ENCODE peak calls at places on chromosomes 1 and 21, in six cellular contexts. K is AG09319, D is heart left ventricle, M is endothelial cell, E is neural crest cell, V is bronchial epithelial cell. I is an unnamed sample.
A peak's percentile ranks its signal among the peaks of the same experiment; 100 is the strongest.

GRCh38 chr21:14690886-14691285 is 144.8 kb upstream of the SAMSN1 start:
- DNase-seq in E (no peak), D (no peak), K (no peak), M (no peak), V (peak; percentile 56), I (no peak)

GRCh38 chr1:41696381-41696780 is 211.9 kb upstream of the EDN2 start:
- DNase-seq in M (no peak), E (no peak), D (no peak), V (no peak), K (no peak), I (no peak)

GRCh38 chr1:59541161-59541560 is 244.3 kb downstream of the FGGY start:
- DNase-seq in M (no peak), D (no peak), V (no peak), K (no peak), E (no peak), I (no peak)

GRCh38 chr1:149846600-149847466 is 52.5 kb upstream of the BOLA1 start:
- DNase-seq in E (peak; percentile 0), D (no peak), M (no peak), K (no peak), V (no peak), I (no peak)

GRCh38 chr1:76827066-76827465 is 40.2 kb upstream of the ST6GALNAC5 start:
- DNase-seq in D (no peak), V (no peak), K (no peak), E (no peak), M (no peak), I (no peak)

GRCh38 chr1:110580244-110580643 is 25.9 kb downstream of the KCNA2 start:
- DNase-seq in K (no peak), E (no peak), V (no peak), D (no peak), M (no peak), I (no peak)

GRCh38 chr1:12083766-12084165 is 20.7 kb downstream of the TNFRSF8 start:
- DNase-seq in K (no peak), D (no peak), M (no peak), E (no peak), V (no peak), I (no peak)

GRCh38 chr1:18333220-18333619 is 147.5 kb upstream of the KLHDC7A start:
- DNase-seq in K (no peak), E (no peak), V (no peak), D (no peak), M (no peak), I (no peak)

GRCh38 chr1:84247425-84248220 is 53.9 kb upstream of the SAMD13 start:
- DNase-seq in M (no peak), D (no peak), K (no peak), V (peak; percentile 90), E (no peak), I (no peak)

GRCh38 chr1:48471103-48471502 is 901 bp downstream of the SPATA6 start:
- DNase-seq in K (no peak), V (no peak), D (no peak), E (no peak), M (peak; percentile 4), I (no peak)

GRCh38 chr1:31054349-31054748 is 11.2 kb downstream of the PUM1 start:
- DNase-seq in K (no peak), E (no peak), D (no peak), V (no peak), M (no peak), I (no peak)

GRCh38 chr21:41247561-41247968 is 69.0 kb upstream of the FAM3B start:
- DNase-seq in M (no peak), V (peak; percentile 27), K (no peak), D (peak; percentile 31), E (no peak), I (no peak)

GRCh38 chr1:226425431-226426031 is 17.6 kb upstream of the PARP1 start:
- DNase-seq in E (no peak), V (no peak), M (no peak), D (no peak), K (no peak), I (no peak)

GRCh38 chr1:231951399-231951798 is 324.8 kb downstream of the DISC1 start:
- DNase-seq in V (peak; percentile 77), D (no peak), E (no peak), M (no peak), K (no peak), I (no peak)

GRCh38 chr1:203301331-203301668 is 4.0 kb upstream of the BTG2 start:
- DNase-seq in D (no peak), E (no peak), K (no peak), V (no peak), M (no peak), I (no peak)

GRCh38 chr1:67675800-67676199 is 9.2 kb upstream of the GADD45A start:
- DNase-seq in K (no peak), E (no peak), D (no peak), V (no peak), M (no peak), I (no peak)

GRCh38 chr1:27428316-27429028 is 36.0 kb downstream of the GPR3 start:
- DNase-seq in M (no peak), V (no peak), D (peak; percentile 47), K (no peak), E (no peak), I (no peak)

GRCh38 chr1:33082575-33083112 is 1.7 kb downstream of the AZIN2 start:
- DNase-seq in D (no peak), E (no peak), V (peak; percentile 30), K (no peak), M (no peak), I (no peak)

GRCh38 chr1:151828931-151829330 is 2.7 kb downstream of the RORC start:
- DNase-seq in D (peak; percentile 54), E (no peak), V (peak; percentile 61), M (peak; percentile 69), K (no peak), I (no peak)

GRCh38 chr21:20822559-20823133 is 175.6 kb upstream of the NCAM2 start:
- DNase-seq in K (no peak), V (no peak), D (no peak), M (no peak), E (no peak), I (no peak)

GRCh38 chr21:38488640-38489282 is 9.5 kb downstream of the ERG start:
- DNase-seq in D (no peak), E (no peak), M (no peak), K (no peak), V (peak; percentile 97), I (no peak)

GRCh38 chr1:27643626-27644368 is 8.8 kb upstream of the FGR start:
- DNase-seq in V (peak; percentile 44), M (peak; percentile 59), E (peak; percentile 60), K (no peak), D (no peak), I (peak; percentile 65)

GRCh38 chr1:94863919-94864318 is 43.8 kb downstream of the SLC44A3 start:
- DNase-seq in V (peak; percentile 89), E (no peak), M (no peak), K (peak; percentile 76), D (no peak), I (no peak)

GRCh38 chr1:117658676-117659075 is 52.8 kb downstream of the TENT5C start:
- DNase-seq in E (no peak), V (no peak), K (no peak), M (no peak), D (no peak), I (no peak)

GRCh38 chr1:11978290-11978689 is 2.0 kb upstream of the MFN2 start:
- DNase-seq in D (no peak), K (no peak), V (no peak), E (no peak), M (no peak), I (no peak)

GRCh38 chr1:160522622-160523345 is at the start of gene SLAMF6:
- DNase-seq in V (no peak), K (no peak), D (no peak), M (no peak), E (no peak), I (no peak)

GRCh38 chr21:46005481-46005881 is 23.9 kb downstream of the COL6A1 start:
- DNase-seq in M (no peak), K (no peak), V (no peak), E (no peak), D (peak; percentile 17), I (no peak)

GRCh38 chr1:119371800-119372199 is 3.2 kb downstream of the HAO2 start:
- DNase-seq in D (no peak), E (no peak), K (no peak), M (no peak), V (no peak), I (no peak)

GRCh38 chr1:92951141-92951582 is 10.1 kb downstream of the DIPK1A start:
- DNase-seq in E (no peak), K (peak; percentile 77), M (no peak), V (peak; percentile 79), D (no peak), I (no peak)
- TF ChIP-seq CTCF in E (no peak), K (peak; percentile 7), M (no peak), V (no peak), D (no peak), I (no peak)

GRCh38 chr1:22380024-22380785 is 71.4 kb upstream of the ZBTB40 start:
- DNase-seq in K (no peak), D (no peak), M (no peak), V (peak; percentile 21), E (no peak), I (no peak)
- TF ChIP-seq CTCF in K (no peak), D (no peak), M (no peak), V (no peak), E (no peak), I (no peak)

DNA sequence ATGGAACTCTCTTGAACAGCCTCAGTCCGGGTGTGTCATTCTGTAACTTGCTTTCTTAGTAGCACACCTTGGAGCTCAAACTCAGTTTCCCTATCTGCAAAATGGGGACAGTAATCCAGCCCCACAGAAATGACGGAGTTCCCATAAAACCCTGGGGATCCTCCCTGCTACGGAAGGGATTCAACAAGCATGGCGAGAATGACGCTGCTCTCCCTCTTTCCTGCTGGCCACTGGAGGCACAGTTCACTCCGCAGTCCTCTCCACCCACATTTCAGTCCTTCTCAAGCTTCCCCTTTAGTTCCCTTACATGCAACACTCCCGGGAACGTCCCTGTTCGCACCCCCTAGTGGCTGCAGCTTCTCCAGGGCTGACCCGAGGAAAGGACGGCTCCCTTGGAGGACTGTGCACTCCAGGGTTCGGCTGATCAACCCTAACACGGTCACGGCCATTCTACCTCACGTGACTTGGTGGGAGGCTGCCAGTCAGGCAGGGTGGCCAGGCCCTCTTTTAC is 20.6 kb downstream of the RUNX3 start:
- DNase-seq in D (no peak), E (peak; percentile 60), M (peak; percentile 74), K (no peak), V (peak; percentile 63), I (peak; percentile 25)
- TF ChIP-seq CTCF in D (peak; percentile 19), E (peak; percentile 56), M (no peak), K (peak; percentile 41), V (peak; percentile 59), I (peak; percentile 26)

DNA sequence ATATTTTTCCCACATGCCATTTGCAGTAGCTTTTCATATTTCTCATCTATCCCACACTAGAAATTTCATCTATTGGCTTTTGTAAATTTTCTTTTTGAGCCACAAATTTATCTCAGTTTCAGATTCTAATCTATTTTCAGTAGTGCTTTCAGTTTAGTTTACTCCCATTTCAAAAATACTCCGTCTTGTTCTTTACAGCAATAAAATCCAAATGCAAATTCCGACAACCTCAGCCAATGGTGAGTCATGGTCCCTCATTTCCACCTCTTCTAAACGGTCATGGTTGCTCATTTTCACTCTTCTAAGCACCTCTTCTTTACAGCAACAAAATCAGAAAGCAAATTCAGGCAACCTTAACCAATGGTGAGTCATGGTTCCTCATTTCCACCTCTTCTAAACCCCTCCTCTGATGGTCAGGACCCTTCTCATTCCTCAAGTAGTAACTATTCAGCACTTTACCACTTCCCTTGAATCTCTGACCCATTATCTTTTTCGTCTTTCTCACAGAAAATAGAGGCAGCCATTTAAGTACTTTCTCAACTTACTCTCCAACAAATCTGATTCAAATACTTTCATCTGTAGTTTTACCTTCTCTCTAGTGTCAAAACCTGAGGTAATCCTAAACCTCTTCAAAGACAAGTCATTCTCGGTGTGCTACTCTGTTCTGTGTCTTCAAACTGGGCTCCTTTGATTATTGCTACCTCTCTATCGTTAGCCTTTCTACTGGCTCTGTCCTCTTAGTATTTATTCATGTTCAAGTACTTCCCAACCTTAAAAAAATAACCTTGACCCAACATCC is 34.4 kb downstream of the C21orf91 start:
- DNase-seq in D (no peak), E (no peak), V (peak; percentile 28), K (no peak), M (no peak), I (no peak)
- TF ChIP-seq CTCF in D (no peak), E (no peak), V (no peak), K (no peak), M (no peak), I (no peak)

I was measured in natural killer cell.